ENCODE peak calls at places on chromosome 7, in four cellular contexts. P is tibial nerve, Q is mucosa of descending colon, C is fibroblast of lung. I is an unnamed sample. For H3K36me3 and H3K4me1, the result is how much of the 10 kb centered on the place peaks cover.

GRCh38 chr7:131604841-131605279 is 48.4 kb upstream of the PODXL start:
- DNase-seq in C (no peak), Q (no peak), P (no peak), I (no peak)

GRCh38 chr7:101169838-101170531 is 4.6 kb upstream of the VGF start:
- DNase-seq in P (peak), C (peak), Q (peak), I (peak)

GRCh38 chr7:102044984-102045673 is 227.7 kb downstream of the CUX1 start:
- DNase-seq in Q (no peak), P (no peak), C (peak), I (peak)

GRCh38 chr7:66281678-66282593 is 76.8 kb downstream of the TPST1 start:
- DNase-seq in P (peak), C (peak), Q (no peak), I (peak)

GRCh38 chr7:124032369-124033092 is at the start of gene TMEM229A:
- DNase-seq in Q (peak), P (no peak), C (peak), I (no peak)

GRCh38 chr7:125396466-125397151 is 467.0 kb upstream of the POT1 start:
- DNase-seq in P (no peak), C (no peak), Q (no peak), I (no peak)

GRCh38 chr7:12064716-12065115 is 146.4 kb upstream of the TMEM106B start:
- DNase-seq in C (no peak), Q (no peak), P (no peak), I (no peak)

GRCh38 chr7:74291535-74291934 is 2.3 kb downstream of the CLIP2 start:
- DNase-seq in Q (no peak), P (no peak), C (no peak), I (no peak)

GRCh38 chr7:151396328-151396970 is 13.4 kb downstream of the WDR86 start:
- DNase-seq in C (no peak), P (no peak), Q (peak), I (no peak)

GRCh38 chr7:78780560-78780959 is 672.9 kb downstream of the MAGI2 start:
- DNase-seq in C (no peak), P (no peak), Q (no peak), I (no peak)

GRCh38 chr7:44978511-44979366 is at the start of gene MYO1G:
- DNase-seq in P (no peak), C (no peak), Q (peak), I (no peak)

GRCh38 chr7:115603416-115603815 is 427.1 kb downstream of the TFEC start:
- DNase-seq in C (no peak), P (no peak), Q (no peak), I (no peak)

GRCh38 chr7:27605689-27606269 is 56.9 kb downstream of the HIBADH start:
- DNase-seq in P (no peak), Q (no peak), C (peak), I (no peak)

GRCh38 chr7:20542594-20542993 is 72.9 kb upstream of the ABCB5 start:
- DNase-seq in Q (no peak), C (peak), P (no peak), I (no peak)

GRCh38 chr7:17654940-17655339 is 285.4 kb downstream of the SNX13 start:
- DNase-seq in C (no peak), Q (no peak), P (no peak), I (no peak)

GRCh38 chr7:37818023-37818422 is 30.4 kb upstream of the NME8 start:
- DNase-seq in Q (no peak), P (no peak), C (no peak), I (no peak)

GRCh38 chr7:80596933-80597517 is 41.4 kb upstream of the CD36 start:
- DNase-seq in C (peak), Q (no peak), P (no peak), I (no peak)

GRCh38 chr7:96040250-96040772 is 268.0 kb downstream of the DYNC1I1 start:
- DNase-seq in Q (no peak), P (no peak), C (no peak), I (no peak)

GRCh38 chr7:23185980-23186379 is 4.1 kb downstream of the NUP42 start:
- DNase-seq in P (no peak), Q (no peak), C (no peak), I (no peak)

GRCh38 chr7:83178066-83178465 is 15.4 kb upstream of the PCLO start:
- DNase-seq in Q (no peak), P (no peak), C (no peak), I (no peak)

GRCh38 chr7:157974678-157975230 is 612.9 kb downstream of the PTPRN2 start:
- DNase-seq in Q (no peak), P (no peak), C (no peak), I (no peak)

GRCh38 chr7:105352018-105352612 is 36.6 kb downstream of the SRPK2 start:
- DNase-seq in Q (peak), P (peak), C (peak), I (peak)

GRCh38 chr7:25926891-25927625 is 224.9 kb upstream of the NFE2L3 start:
- DNase-seq in P (no peak), C (no peak), Q (no peak), I (no peak)

GRCh38 chr7:92135100-92135429 is 788 bp upstream of the CYP51A1 start:
- DNase-seq in P (no peak), Q (no peak), C (no peak), I (no peak)

GRCh38 chr7:67843615-67844014 is 847.0 kb downstream of the TYW1 start:
- DNase-seq in P (no peak), Q (no peak), C (no peak), I (no peak)

GRCh38 chr7:67843001-67843400 is 846.4 kb downstream of the TYW1 start:
- DNase-seq in C (no peak), Q (no peak), P (no peak), I (no peak)

GRCh38 chr7:67847063-67847798 is 850.6 kb downstream of the TYW1 start:
- DNase-seq in Q (no peak), P (no peak), C (no peak), I (no peak)

GRCh38 chr7:67841896-67842295 is 845.3 kb downstream of the TYW1 start:
- DNase-seq in Q (no peak), P (no peak), C (no peak), I (no peak)

GRCh38 chr7:67842571-67842970 is 845.9 kb downstream of the TYW1 start:
- DNase-seq in C (no peak), Q (no peak), P (no peak), I (no peak)
- H3K4me3 ChIP-seq in C (no peak), Q (no peak), P (no peak), I (no peak)

GRCh38 chr7:100065452-100066186 is 15.9 kb downstream of the ZNF3 start:
- DNase-seq in P (no peak), C (peak), Q (no peak), I (no peak)
- H3K36me3 ChIP-seq in P (under half), C (under half), Q (under half), I (half or more)

GRCh38 chr7:54201501-54201900 is 340.7 kb upstream of the VSTM2A start:
- DNase-seq in Q (no peak), P (no peak), C (no peak), I (no peak)
- H3K4me1 ChIP-seq in Q (under half), P (under half), C (under half), I (under half)

DNA sequence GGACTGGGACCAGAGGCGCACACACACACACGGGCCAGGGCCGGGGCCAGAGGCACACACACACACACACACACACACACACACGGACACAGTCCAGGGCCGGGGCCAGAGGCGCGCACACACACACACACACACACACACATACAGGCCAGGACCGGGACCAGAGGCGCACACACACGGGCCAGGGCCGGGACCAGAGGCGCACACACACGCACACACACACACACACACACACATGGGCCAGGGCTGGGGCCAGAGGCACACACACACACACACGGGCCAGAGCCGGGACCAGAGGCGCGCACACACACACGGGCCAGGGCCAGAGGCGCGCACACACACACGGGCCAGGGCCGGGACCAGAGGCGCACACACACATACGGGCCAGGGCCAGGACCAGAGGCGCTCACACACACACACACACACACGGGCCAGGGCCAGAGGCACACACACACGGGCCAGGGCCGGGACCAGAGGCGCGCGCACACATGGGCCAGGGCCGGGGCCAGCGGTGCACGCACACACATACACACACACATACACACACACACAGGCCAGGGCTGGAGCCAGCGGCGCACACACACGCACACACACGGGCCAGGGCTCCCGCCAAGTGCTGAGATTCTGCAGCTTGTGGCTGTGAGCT is 268.8 kb downstream of the ELFN1 start:
- DNase-seq in C (no peak), Q (peak), P (no peak), I (no peak)
- H3K4me3 ChIP-seq in C (no peak), Q (no peak), P (no peak), I (no peak)

DNA sequence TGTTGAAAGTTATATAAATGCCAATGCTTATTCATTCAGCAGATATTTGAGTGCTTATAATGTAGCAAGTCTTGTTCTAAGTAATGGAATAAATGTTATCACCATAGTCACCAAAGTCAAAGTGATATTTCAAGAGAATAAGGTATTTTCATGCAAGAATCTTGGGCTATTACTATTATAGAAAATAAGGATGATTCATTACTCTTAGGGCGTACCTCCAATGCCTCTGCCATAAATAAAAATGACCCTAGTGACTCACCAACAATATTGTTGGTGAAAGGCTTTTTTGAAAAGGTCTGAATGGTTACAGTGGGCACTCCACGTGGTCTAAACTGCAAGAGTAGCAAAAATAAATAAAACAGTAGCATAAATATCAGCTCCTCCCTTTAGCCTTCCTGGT is 68.4 kb downstream of the RALA start:
- DNase-seq in Q (no peak), P (no peak), C (peak), I (no peak)
- H3K36me3 ChIP-seq in Q (under half), P (under half), C (under half), I (under half)

GRCh38 chr7:155363146-155363539 is 65.5 kb downstream of the INSIG1 start:
- DNase-seq in Q (no peak), C (no peak), P (no peak), I (no peak)
- H3K4me1 ChIP-seq in Q (under half), C (under half), P (under half), I (under half)

GRCh38 chr7:139361523-139361922 is 1.8 kb downstream of the LUC7L2 start:
- DNase-seq in Q (no peak), C (no peak), P (no peak), I (no peak)

GRCh38 chr7:139360210-139360947 is 685 bp downstream of the LUC7L2 start:
- DNase-seq in C (peak), Q (peak), P (peak), I (peak)

GRCh38 chr7:139362981-139363380 is 3.3 kb downstream of the LUC7L2 start:
- DNase-seq in C (no peak), P (no peak), Q (no peak), I (no peak)

GRCh38 chr7:139360948-139361307 is 1.2 kb downstream of the LUC7L2 start:
- DNase-seq in C (no peak), P (no peak), Q (no peak), I (no peak)

GRCh38 chr7:139362302-139362701 is 2.6 kb downstream of the LUC7L2 start:
- DNase-seq in C (peak), Q (no peak), P (no peak), I (no peak)
- H3K4me3 ChIP-seq in C (peak), Q (no peak), P (no peak), I (no peak)